ENCODE peak calls at places on chromosomes 6 and 20, in five cellular contexts. K is HepG2, V is GM12891, M is H1, Q is K562. A is an unnamed sample.

GRCh38 chr6:46323312-46323965 is 152.7 kb upstream of the ENPP5 start:
- DNase-seq in K (no peak), V (no peak), M (no peak), Q (no peak), A (no peak)

GRCh38 chr6:148413321-148414094 is 70.9 kb downstream of the SASH1 start:
- DNase-seq in K (no peak), V (no peak), M (no peak), Q (no peak), A (no peak)

GRCh38 chr6:43235841-43236240 is 6.6 kb upstream of the DNPH1 start:
- DNase-seq in K (no peak), V (no peak), M (no peak), Q (no peak), A (no peak)

GRCh38 chr6:158631678-158632537 is 12.6 kb downstream of the DYNLT1 start:
- DNase-seq in K (no peak), V (no peak), M (no peak), Q (peak; percentile 84), A (no peak)

GRCh38 chr6:99276747-99277146 is 72.7 kb downstream of the FAXC start:
- DNase-seq in K (no peak), V (no peak), M (no peak), Q (no peak), A (no peak)

GRCh38 chr20:63598479-63599395 is 24.7 kb upstream of the HELZ2 start:
- DNase-seq in K (no peak), V (no peak), M (no peak), Q (no peak), A (no peak)

GRCh38 chr6:100775667-100776066 is 105.5 kb downstream of the ASCC3 start:
- DNase-seq in K (no peak), V (no peak), M (no peak), Q (no peak), A (no peak)

GRCh38 chr6:149859368-149859767 is 4.8 kb downstream of the LRP11 start:
- DNase-seq in K (peak; percentile 90), V (no peak), M (no peak), Q (no peak), A (no peak)

GRCh38 chr6:110042670-110043296 is 64.7 kb downstream of the GPR6 start:
- DNase-seq in K (no peak), V (no peak), M (no peak), Q (no peak), A (no peak)

GRCh38 chr6:33620584-33621395 is at the start of gene ITPR3:
- DNase-seq in K (no peak), V (peak; percentile 98), M (no peak), Q (peak; percentile 95), A (peak; percentile 97)

GRCh38 chr20:37343212-37343993 is 2.5 kb upstream of the SRC start:
- DNase-seq in K (peak; percentile 53), V (no peak), M (no peak), Q (no peak), A (no peak)

GRCh38 chr6:87828044-87828443 is 126.0 kb upstream of the AKIRIN2 start:
- DNase-seq in K (no peak), V (no peak), M (no peak), Q (no peak), A (no peak)

GRCh38 chr6:81909162-81909561 is 156.7 kb upstream of the TENT5A start:
- DNase-seq in K (no peak), V (no peak), M (no peak), Q (no peak), A (no peak)

GRCh38 chr20:49481116-49481515 is 1.4 kb downstream of the KCNB1 start:
- DNase-seq in K (no peak), V (no peak), M (no peak), Q (no peak), A (no peak)

GRCh38 chr20:10720550-10720949 is 46.8 kb upstream of the JAG1 start:
- DNase-seq in K (no peak), V (no peak), M (no peak), Q (no peak), A (no peak)

GRCh38 chr6:139306582-139306981 is 14.8 kb upstream of the TXLNB start:
- DNase-seq in K (no peak), V (no peak), M (no peak), Q (no peak), A (no peak)

GRCh38 chr6:170124836-170125235 is 166.0 kb downstream of the DLL1 start:
- DNase-seq in K (no peak), V (no peak), M (no peak), Q (no peak), A (no peak)

GRCh38 chr6:116633685-116634084 is 17.4 kb downstream of the RSPH4A start:
- DNase-seq in K (peak; percentile 78), V (no peak), M (no peak), Q (peak; percentile 16), A (no peak)

GRCh38 chr6:4220619-4221018 is 85.2 kb upstream of the ECI2 start:
- DNase-seq in K (no peak), V (no peak), M (no peak), Q (no peak), A (no peak)

GRCh38 chr6:19269341-19269898 is 567.8 kb upstream of the ID4 start:
- DNase-seq in K (no peak), V (no peak), M (no peak), Q (no peak), A (no peak)

GRCh38 chr6:70538364-70538763 is 28.4 kb upstream of the SDHAF4 start:
- DNase-seq in K (no peak), V (no peak), M (no peak), Q (no peak), A (peak; percentile 1)

GRCh38 chr20:44803383-44803941 is 6.9 kb downstream of the RIMS4 start:
- DNase-seq in K (no peak), V (no peak), M (no peak), Q (no peak), A (no peak)
- TF ChIP-seq TAF1 in K (no peak), V (no peak), M (no peak), Q (no peak), A (no peak)

GRCh38 chr6:151390276-151391020 is 911 bp downstream of the ZBTB2 start:
- DNase-seq in K (peak; percentile 99), V (peak; percentile 87), M (peak; percentile 94), Q (peak; percentile 97), A (peak; percentile 87)
- TF ChIP-seq POLR2A in K (peak; percentile 83), V (peak; percentile 54), M (peak; percentile 89), Q (peak; percentile 74), A (peak; percentile 74)

GRCh38 chr20:51966296-51966971 is 164.1 kb upstream of the SALL4 start:
- DNase-seq in K (peak; percentile 84), V (peak; percentile 13), M (peak; percentile 68), Q (peak; percentile 15), A (peak; percentile 13)

GRCh38 chr20:51969191-51969590 is 166.9 kb upstream of the SALL4 start:
- DNase-seq in K (no peak), V (no peak), M (no peak), Q (no peak), A (no peak)

GRCh38 chr20:51972031-51972430 is 169.7 kb upstream of the SALL4 start:
- DNase-seq in K (no peak), V (no peak), M (no peak), Q (no peak), A (no peak)

DNA sequence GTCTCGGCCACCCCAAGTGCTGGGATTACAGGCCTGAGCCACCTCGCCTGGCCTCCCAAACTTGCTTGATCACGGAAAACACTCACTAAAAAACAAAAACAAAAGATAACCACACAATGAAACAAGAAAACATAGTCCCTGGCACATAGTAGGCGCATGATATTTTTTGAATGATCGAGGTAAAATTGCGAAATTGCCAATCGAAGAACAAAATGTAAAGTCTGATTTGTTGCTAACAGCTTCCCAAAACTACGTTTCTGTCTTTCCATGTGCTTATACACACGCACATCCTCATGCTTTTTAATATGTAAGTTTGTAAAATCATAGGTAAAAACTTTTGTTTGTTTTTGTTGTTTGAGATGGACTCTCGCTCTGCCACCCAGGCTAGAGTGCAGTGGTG is 168.5 kb upstream of the SALL4 start:
- DNase-seq in K (no peak), V (no peak), M (no peak), Q (no peak), A (no peak)
- TF ChIP-seq TAF1 in K (no peak), V (no peak), M (no peak), Q (no peak), A (no peak)

DNA sequence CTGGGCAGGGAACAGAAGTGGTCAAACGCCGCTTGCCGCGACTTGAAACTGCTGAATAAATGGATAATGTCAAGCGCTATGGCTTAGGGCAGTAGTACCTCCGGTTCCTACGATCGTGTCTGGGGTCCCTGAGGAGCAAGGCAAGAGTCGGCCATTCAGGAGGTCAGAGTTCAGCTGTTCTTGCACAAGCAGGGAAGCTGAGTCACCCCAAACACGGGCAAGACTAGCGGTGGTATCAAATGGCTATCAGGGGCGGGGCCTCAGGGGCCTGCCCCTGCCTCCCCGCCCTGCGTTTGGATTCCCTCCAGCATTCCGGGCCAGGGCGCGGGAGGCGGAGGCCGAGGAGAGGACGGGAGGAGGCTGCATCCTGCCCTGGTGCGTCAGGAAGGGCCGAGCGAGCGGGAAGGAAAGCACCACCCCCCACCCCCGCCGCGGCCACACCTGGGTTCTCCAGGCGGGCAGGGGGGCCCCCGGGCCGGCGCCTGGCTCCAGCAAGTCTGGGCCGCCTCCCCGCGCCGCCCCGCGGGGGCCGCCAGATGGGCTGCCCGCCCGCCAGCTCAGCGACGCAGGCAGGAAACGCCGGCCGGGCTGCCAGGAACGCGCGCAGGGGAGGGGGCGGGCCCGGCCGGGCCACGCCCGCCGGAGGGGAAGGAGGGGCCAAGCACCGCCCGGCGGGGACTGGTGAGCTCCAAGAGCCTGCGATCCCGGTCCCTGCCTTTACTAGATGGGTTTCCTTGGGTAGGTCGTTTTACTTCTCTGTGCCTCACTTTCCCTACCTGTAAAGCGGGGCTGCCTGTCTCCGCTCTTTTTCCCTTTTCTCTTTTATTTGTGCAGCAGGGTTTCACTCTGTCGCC is 32.2 kb upstream of the ID1 start:
- DNase-seq in K (peak; percentile 100), V (peak; percentile 88), M (peak; percentile 88), Q (peak; percentile 96), A (peak; percentile 81)
- TF ChIP-seq POLR2A in K (peak; percentile 80), V (peak; percentile 48), M (peak; percentile 98), Q (peak; percentile 83), A (no peak)

GRCh38 chr20:25254986-25255680 is 7.2 kb downstream of the PYGB start:
- DNase-seq in K (no peak), V (no peak), M (no peak), Q (no peak), A (no peak)
- TF ChIP-seq TAF1 in K (no peak), V (no peak), M (no peak), Q (no peak), A (no peak)

DNA sequence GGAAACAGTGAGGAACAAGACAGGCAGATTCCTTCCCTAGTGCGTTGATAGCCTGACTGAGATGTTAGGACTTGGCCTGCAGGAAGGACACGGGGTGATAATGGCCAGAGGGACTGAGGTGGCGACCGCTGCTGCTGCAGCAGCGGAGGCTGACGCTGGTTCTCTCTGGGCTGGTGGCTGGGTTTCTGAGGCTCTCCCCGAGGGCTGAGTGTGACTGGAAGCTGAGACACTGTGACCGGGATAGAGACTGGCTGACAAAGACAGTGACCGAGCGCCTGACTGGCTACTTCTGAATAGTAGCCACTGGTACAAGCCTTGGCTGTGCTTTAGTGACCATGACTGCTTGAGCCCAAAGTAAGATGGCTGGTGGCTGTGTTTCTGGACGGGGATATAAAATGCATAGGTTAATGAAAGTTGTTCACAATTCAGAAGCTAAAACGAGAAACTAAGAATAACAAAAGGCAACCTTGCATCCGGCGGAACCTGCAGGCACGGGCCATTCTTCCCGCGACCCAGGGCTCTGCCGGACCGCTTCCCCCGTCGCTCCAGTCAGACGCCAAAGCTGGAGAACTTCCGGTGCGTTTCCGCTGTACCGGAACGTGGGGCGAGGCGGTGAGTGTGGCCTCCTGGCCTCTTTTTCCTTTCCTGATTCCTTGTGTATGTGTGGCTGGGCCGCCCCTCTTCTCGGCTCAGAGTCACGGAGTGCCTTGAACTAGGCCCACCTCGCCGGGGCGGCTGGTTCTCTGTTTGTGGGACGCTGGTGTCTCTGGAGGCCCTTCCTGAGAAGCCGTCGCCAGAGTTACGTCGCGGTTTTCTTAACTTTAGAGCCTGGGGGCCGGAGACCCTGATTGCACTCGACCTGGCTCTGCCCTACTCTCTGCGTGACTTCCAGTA is at the start of gene AAR2:
- DNase-seq in K (peak; percentile 83), V (peak; percentile 66), M (peak; percentile 43), Q (peak; percentile 80), A (peak; percentile 52)
- TF ChIP-seq POLR2A in K (peak; percentile 96), V (peak; percentile 91), M (peak; percentile 93), Q (peak; percentile 93), A (peak; percentile 89)

A was measured in GM12892.